ENCODE peak calls at places on chromosomes 16 and 17, in seven cellular contexts. I is heart left ventricle; R is left ventricle myocardium inferior; G is nephron progenitor cell; F is stimulated activated CD8-positive, alpha-beta memory T cell treated with anti-CD3 and anti-CD28 coated beads, Interleukin-4, amount 100 ng/mL, for 4 hours; U is hypothalamus; X is NCI-H1092 treated with DMSO at 0.1 percent for 48 hours. H is an unnamed sample.

GRCh38 chr16:71360378-71360777 is 1.9 kb downstream of the CALB2 start:
- DNase-seq in F (no peak), U (no peak), G (no peak), I (no peak), R (no peak), X (no peak), H (no peak)

GRCh38 chr17:50096092-50096491 is 941 bp downstream of the PDK2 start:
- DNase-seq in I (peak; percentile 45), U (no peak), F (no peak), X (no peak), R (no peak), G (no peak), H (no peak)

GRCh38 chr17:35865412-35866355 is 3.0 kb downstream of the HEATR9 start:
- DNase-seq in G (no peak), X (no peak), R (no peak), U (no peak), I (no peak), F (no peak), H (no peak)

GRCh38 chr16:9113707-9114106 is 22.3 kb downstream of the HAPSTR1 start:
- DNase-seq in R (no peak), X (no peak), F (no peak), G (no peak), U (no peak), I (no peak), H (no peak)

GRCh38 chr16:58497468-58497867 is 2.5 kb upstream of the NDRG4 start:
- DNase-seq in U (no peak), G (no peak), F (no peak), X (no peak), R (no peak), I (no peak), H (no peak)

GRCh38 chr17:66950886-66951604 is 13.5 kb upstream of the CACNG4 start:
- DNase-seq in F (no peak), X (no peak), I (no peak), G (no peak), U (no peak), R (no peak), H (no peak)

GRCh38 chr16:80014241-80014939 is 413.9 kb upstream of the MAF start:
- DNase-seq in R (no peak), X (no peak), G (no peak), F (no peak), U (no peak), I (no peak), H (no peak)

GRCh38 chr16:14249291-14250032 is 178.3 kb downstream of the MRTFB start:
- DNase-seq in U (no peak), F (no peak), G (peak; percentile 50), R (no peak), X (peak; percentile 13), I (no peak), H (peak; percentile 63)

GRCh38 chr17:32549559-32549958 is 62.8 kb downstream of the CDK5R1 start:
- DNase-seq in G (no peak), U (no peak), F (no peak), R (no peak), X (no peak), I (no peak), H (no peak)

GRCh38 chr16:57187508-57187854 is 1.4 kb downstream of the RSPRY1 start:
- DNase-seq in U (no peak), X (no peak), R (no peak), I (no peak), F (no peak), G (no peak), H (no peak)

GRCh38 chr16:10168258-10168657 is 14.0 kb downstream of the GRIN2A start:
- DNase-seq in I (no peak), X (no peak), G (no peak), U (no peak), R (no peak), F (no peak), H (no peak)